ENCODE peak calls at places on chromosomes 1 and 21, in ten cellular contexts. One of them, this sample, is unnamed.

GRCh38 chr21:41961753-41962152 is 7.9 kb upstream of the C2CD2 start:
- DNase-seq in adrenal gland: no peak
- DNase-seq in lower leg skin: no peak
- DNase-seq in HCT116: no peak
- DNase-seq in ovary: no peak
- DNase-seq in body of pancreas: no peak
- DNase-seq in tibial nerve: no peak
- DNase-seq in erythroblast: no peak
- DNase-seq in breast epithelium: no peak
- DNase-seq in H1: no peak
- DNase-seq in this sample: no peak

GRCh38 chr1:75720820-75721219 is 3.7 kb upstream of the ACADM start:
- DNase-seq in H1: no peak
- DNase-seq in tibial nerve: no peak
- DNase-seq in ovary: no peak
- DNase-seq in lower leg skin: no peak
- DNase-seq in HCT116: no peak
- DNase-seq in erythroblast: no peak
- DNase-seq in breast epithelium: no peak
- DNase-seq in body of pancreas: no peak
- DNase-seq in adrenal gland: no peak
- DNase-seq in this sample: no peak

GRCh38 chr21:41726970-41727783 is 39.7 kb downstream of the RIPK4 start:
- DNase-seq in erythroblast: no peak
- DNase-seq in adrenal gland: no peak
- DNase-seq in HCT116: peak
- DNase-seq in H1: no peak
- DNase-seq in ovary: no peak
- DNase-seq in lower leg skin: peak
- DNase-seq in body of pancreas: peak
- DNase-seq in tibial nerve: peak
- DNase-seq in breast epithelium: peak
- DNase-seq in this sample: peak

GRCh38 chr1:109133815-109134214 is 19.9 kb downstream of the ELAPOR1 start:
- DNase-seq in breast epithelium: peak
- DNase-seq in HCT116: no peak
- DNase-seq in body of pancreas: peak
- DNase-seq in lower leg skin: no peak
- DNase-seq in ovary: no peak
- DNase-seq in H1: no peak
- DNase-seq in adrenal gland: peak
- DNase-seq in tibial nerve: peak
- DNase-seq in erythroblast: no peak
- DNase-seq in this sample: no peak

GRCh38 chr1:7922301-7922700 is 18.3 kb downstream of the TNFRSF9 start:
- DNase-seq in body of pancreas: no peak
- DNase-seq in ovary: no peak
- DNase-seq in adrenal gland: no peak
- DNase-seq in lower leg skin: no peak
- DNase-seq in H1: no peak
- DNase-seq in HCT116: no peak
- DNase-seq in erythroblast: no peak
- DNase-seq in tibial nerve: no peak
- DNase-seq in breast epithelium: no peak
- DNase-seq in this sample: no peak

GRCh38 chr1:79353224-79353623 is 346.7 kb upstream of the ADGRL4 start:
- DNase-seq in ovary: no peak
- DNase-seq in tibial nerve: no peak
- DNase-seq in breast epithelium: no peak
- DNase-seq in adrenal gland: peak
- DNase-seq in erythroblast: peak
- DNase-seq in lower leg skin: no peak
- DNase-seq in body of pancreas: peak
- DNase-seq in HCT116: peak
- DNase-seq in H1: peak
- DNase-seq in this sample: peak

GRCh38 chr21:22575165-22575584 is 1577.0 kb downstream of the NCAM2 start:
- DNase-seq in H1: peak
- DNase-seq in tibial nerve: no peak
- DNase-seq in HCT116: no peak
- DNase-seq in lower leg skin: no peak
- DNase-seq in body of pancreas: no peak
- DNase-seq in adrenal gland: no peak
- DNase-seq in breast epithelium: no peak
- DNase-seq in ovary: no peak
- DNase-seq in erythroblast: no peak
- DNase-seq in this sample: no peak

GRCh38 chr1:53999920-54000319 is 18.1 kb downstream of the LDLRAD1 start:
- DNase-seq in H1: no peak
- DNase-seq in tibial nerve: no peak
- DNase-seq in HCT116: no peak
- DNase-seq in erythroblast: no peak
- DNase-seq in body of pancreas: no peak
- DNase-seq in ovary: no peak
- DNase-seq in breast epithelium: no peak
- DNase-seq in adrenal gland: no peak
- DNase-seq in lower leg skin: no peak
- DNase-seq in this sample: no peak

GRCh38 chr1:6033986-6034749 is 11.5 kb upstream of the KCNAB2 start:
- DNase-seq in erythroblast: no peak
- DNase-seq in H1: peak
- DNase-seq in tibial nerve: no peak
- DNase-seq in HCT116: no peak
- DNase-seq in adrenal gland: peak
- DNase-seq in ovary: no peak
- DNase-seq in body of pancreas: peak
- DNase-seq in lower leg skin: no peak
- DNase-seq in breast epithelium: no peak
- DNase-seq in this sample: peak

GRCh38 chr1:160834945-160835565 is 27.6 kb downstream of the CD244 start:
- DNase-seq in ovary: no peak
- DNase-seq in erythroblast: peak
- DNase-seq in H1: no peak
- DNase-seq in adrenal gland: peak
- DNase-seq in breast epithelium: no peak
- DNase-seq in HCT116: peak
- DNase-seq in tibial nerve: no peak
- DNase-seq in body of pancreas: peak
- DNase-seq in lower leg skin: no peak
- DNase-seq in this sample: peak

GRCh38 chr1:32811265-32811664 is 5.9 kb downstream of the YARS1 start:
- DNase-seq in tibial nerve: no peak
- DNase-seq in ovary: no peak
- DNase-seq in adrenal gland: no peak
- DNase-seq in HCT116: no peak
- DNase-seq in body of pancreas: no peak
- DNase-seq in H1: no peak
- DNase-seq in lower leg skin: no peak
- DNase-seq in breast epithelium: no peak
- DNase-seq in erythroblast: no peak
- DNase-seq in this sample: no peak

GRCh38 chr1:11100149-11100493 is 452 bp upstream of the EXOSC10 start:
- DNase-seq in H1: no peak
- DNase-seq in lower leg skin: no peak
- DNase-seq in adrenal gland: no peak
- DNase-seq in HCT116: no peak
- DNase-seq in tibial nerve: no peak
- DNase-seq in ovary: no peak
- DNase-seq in body of pancreas: no peak
- DNase-seq in erythroblast: no peak
- DNase-seq in breast epithelium: no peak
- DNase-seq in this sample: no peak

GRCh38 chr1:158998781-158999161 is 10.9 kb upstream of the IFI16 start:
- DNase-seq in H1: no peak
- DNase-seq in adrenal gland: peak
- DNase-seq in tibial nerve: peak
- DNase-seq in lower leg skin: no peak
- DNase-seq in erythroblast: peak
- DNase-seq in ovary: peak
- DNase-seq in breast epithelium: peak
- DNase-seq in body of pancreas: peak
- DNase-seq in HCT116: peak
- DNase-seq in this sample: peak

GRCh38 chr1:228453022-228453560 is 34.1 kb upstream of the RNF187 start:
- DNase-seq in body of pancreas: no peak
- DNase-seq in HCT116: no peak
- DNase-seq in lower leg skin: no peak
- DNase-seq in erythroblast: no peak
- DNase-seq in H1: no peak
- DNase-seq in tibial nerve: no peak
- DNase-seq in breast epithelium: no peak
- DNase-seq in adrenal gland: no peak
- DNase-seq in ovary: no peak
- DNase-seq in this sample: no peak

GRCh38 chr1:228453614-228454013 is 33.6 kb upstream of the RNF187 start:
- DNase-seq in HCT116: no peak
- DNase-seq in H1: no peak
- DNase-seq in tibial nerve: no peak
- DNase-seq in ovary: no peak
- DNase-seq in breast epithelium: no peak
- DNase-seq in lower leg skin: no peak
- DNase-seq in adrenal gland: no peak
- DNase-seq in erythroblast: no peak
- DNase-seq in body of pancreas: no peak
- DNase-seq in this sample: no peak

GRCh38 chr1:228454238-228454637 is 32.9 kb upstream of the RNF187 start:
- DNase-seq in ovary: no peak
- DNase-seq in erythroblast: peak
- DNase-seq in HCT116: no peak
- DNase-seq in body of pancreas: no peak
- DNase-seq in adrenal gland: no peak
- DNase-seq in tibial nerve: no peak
- DNase-seq in lower leg skin: no peak
- DNase-seq in H1: no peak
- DNase-seq in breast epithelium: no peak
- DNase-seq in this sample: no peak

GRCh38 chr1:228450200-228450599 is 33.5 kb upstream of the TRIM17 start:
- DNase-seq in lower leg skin: peak
- DNase-seq in breast epithelium: no peak
- DNase-seq in erythroblast: no peak
- DNase-seq in adrenal gland: no peak
- DNase-seq in ovary: no peak
- DNase-seq in H1: no peak
- DNase-seq in body of pancreas: no peak
- DNase-seq in HCT116: no peak
- DNase-seq in tibial nerve: no peak
- DNase-seq in this sample: no peak

GRCh38 chr1:228452194-228453021 is 34.8 kb upstream of the RNF187 start:
- DNase-seq in HCT116: no peak
- DNase-seq in erythroblast: no peak
- DNase-seq in ovary: no peak
- DNase-seq in adrenal gland: peak
- DNase-seq in tibial nerve: no peak
- DNase-seq in body of pancreas: no peak
- DNase-seq in H1: peak
- DNase-seq in lower leg skin: no peak
- DNase-seq in breast epithelium: no peak
- DNase-seq in this sample: no peak
- TF ChIP-seq POLR2A in HCT116: no peak
- TF ChIP-seq POLR2A in erythroblast: no peak
- TF ChIP-seq POLR2A in ovary: no peak
- TF ChIP-seq POLR2A in adrenal gland: no peak
- TF ChIP-seq POLR2A in tibial nerve: no peak
- TF ChIP-seq POLR2A in body of pancreas: no peak
- TF ChIP-seq POLR2A in H1: no peak
- TF ChIP-seq POLR2A in lower leg skin: no peak
- TF ChIP-seq POLR2A in breast epithelium: no peak
- TF ChIP-seq POLR2A in this sample: no peak

GRCh38 chr1:46278807-46279206 is 24.6 kb downstream of the LRRC41 start:
- DNase-seq in ovary: peak
- DNase-seq in erythroblast: no peak
- DNase-seq in tibial nerve: no peak
- DNase-seq in body of pancreas: no peak
- DNase-seq in lower leg skin: no peak
- DNase-seq in adrenal gland: no peak
- DNase-seq in H1: no peak
- DNase-seq in breast epithelium: peak
- DNase-seq in HCT116: no peak
- DNase-seq in this sample: no peak
- TF ChIP-seq POLR2A in ovary: no peak
- TF ChIP-seq POLR2A in erythroblast: no peak
- TF ChIP-seq POLR2A in tibial nerve: no peak
- TF ChIP-seq POLR2A in body of pancreas: no peak
- TF ChIP-seq POLR2A in lower leg skin: no peak
- TF ChIP-seq POLR2A in adrenal gland: no peak
- TF ChIP-seq POLR2A in H1: peak
- TF ChIP-seq POLR2A in breast epithelium: no peak
- TF ChIP-seq POLR2A in HCT116: no peak
- TF ChIP-seq POLR2A in this sample: no peak

GRCh38 chr1:193105821-193106177 is 585 bp upstream of the GLRX2 start:
- DNase-seq in lower leg skin: no peak
- DNase-seq in ovary: no peak
- DNase-seq in tibial nerve: no peak
- DNase-seq in HCT116: no peak
- DNase-seq in erythroblast: no peak
- DNase-seq in breast epithelium: no peak
- DNase-seq in body of pancreas: no peak
- DNase-seq in adrenal gland: no peak
- DNase-seq in H1: no peak
- DNase-seq in this sample: no peak

GRCh38 chr1:193103759-193104495 is 1.3 kb downstream of the GLRX2 start:
- DNase-seq in breast epithelium: no peak
- DNase-seq in lower leg skin: no peak
- DNase-seq in H1: no peak
- DNase-seq in ovary: no peak
- DNase-seq in body of pancreas: no peak
- DNase-seq in adrenal gland: no peak
- DNase-seq in tibial nerve: no peak
- DNase-seq in erythroblast: no peak
- DNase-seq in HCT116: no peak
- DNase-seq in this sample: no peak

GRCh38 chr1:193102662-193103061 is 2.6 kb downstream of the GLRX2 start:
- DNase-seq in adrenal gland: no peak
- DNase-seq in breast epithelium: no peak
- DNase-seq in tibial nerve: no peak
- DNase-seq in HCT116: no peak
- DNase-seq in erythroblast: no peak
- DNase-seq in H1: no peak
- DNase-seq in body of pancreas: no peak
- DNase-seq in ovary: no peak
- DNase-seq in lower leg skin: no peak
- DNase-seq in this sample: peak

GRCh38 chr1:193104496-193104905 is 713 bp downstream of the GLRX2 start:
- DNase-seq in breast epithelium: peak
- DNase-seq in tibial nerve: no peak
- DNase-seq in ovary: no peak
- DNase-seq in HCT116: peak
- DNase-seq in body of pancreas: peak
- DNase-seq in lower leg skin: peak
- DNase-seq in erythroblast: peak
- DNase-seq in adrenal gland: peak
- DNase-seq in H1: peak
- DNase-seq in this sample: peak

GRCh38 chr1:193104906-193105820 is at the start of gene GLRX2:
- DNase-seq in body of pancreas: peak
- DNase-seq in lower leg skin: peak
- DNase-seq in adrenal gland: peak
- DNase-seq in tibial nerve: peak
- DNase-seq in ovary: peak
- DNase-seq in erythroblast: peak
- DNase-seq in H1: peak
- DNase-seq in HCT116: peak
- DNase-seq in breast epithelium: peak
- DNase-seq in this sample: peak
- TF ChIP-seq POLR2A in body of pancreas: peak
- TF ChIP-seq POLR2A in lower leg skin: no peak
- TF ChIP-seq POLR2A in adrenal gland: peak
- TF ChIP-seq POLR2A in tibial nerve: peak
- TF ChIP-seq POLR2A in ovary: peak
- TF ChIP-seq POLR2A in erythroblast: peak
- TF ChIP-seq POLR2A in H1: peak
- TF ChIP-seq POLR2A in HCT116: peak
- TF ChIP-seq POLR2A in breast epithelium: no peak
- TF ChIP-seq POLR2A in this sample: peak

GRCh38 chr1:151055581-151055980 is 3.8 kb downstream of the CDC42SE1 start:
- DNase-seq in tibial nerve: no peak
- DNase-seq in breast epithelium: no peak
- DNase-seq in erythroblast: no peak
- DNase-seq in ovary: no peak
- DNase-seq in adrenal gland: no peak
- DNase-seq in HCT116: no peak
- DNase-seq in body of pancreas: no peak
- DNase-seq in lower leg skin: no peak
- DNase-seq in H1: no peak
- DNase-seq in this sample: no peak
- TF ChIP-seq POLR2A in tibial nerve: no peak
- TF ChIP-seq POLR2A in breast epithelium: no peak
- TF ChIP-seq POLR2A in erythroblast: peak
- TF ChIP-seq POLR2A in ovary: no peak
- TF ChIP-seq POLR2A in adrenal gland: no peak
- TF ChIP-seq POLR2A in HCT116: no peak
- TF ChIP-seq POLR2A in body of pancreas: no peak
- TF ChIP-seq POLR2A in lower leg skin: no peak
- TF ChIP-seq POLR2A in H1: no peak
- TF ChIP-seq POLR2A in this sample: no peak

This sample was measured in HepG2.